ENCODE peak calls at places on chromosomes 5 and 9, in seven cellular contexts. Q is A549, N is Peyer's patch, C is heart left ventricle, K is body of pancreas, Y is uterus, D is esophagus squamous epithelium. L is an unnamed sample.
A peak's percentile ranks its signal among the peaks of the same experiment; 100 is the strongest.

GRCh38 chr5:76367623-76368366 is 35.3 kb upstream of the IQGAP2 start:
- DNase-seq in Q (peak; percentile 18), N (no peak), C (no peak), K (no peak), Y (no peak), D (no peak), L (no peak)

GRCh38 chr5:157520911-157521703 is 54.5 kb downstream of the ADAM19 start:
- DNase-seq in Q (peak; percentile 30), N (peak; percentile 37), C (peak; percentile 68), K (no peak), Y (peak; percentile 37), D (no peak), L (peak; percentile 66)

GRCh38 chr9:125742657-125743056 is 4.5 kb upstream of the PBX3 start:
- DNase-seq in Q (no peak), N (no peak), C (no peak), K (no peak), Y (no peak), D (no peak), L (no peak)

GRCh38 chr5:104189031-104189430 is 626.4 kb upstream of the NUDT12 start:
- DNase-seq in Q (no peak), N (no peak), C (no peak), K (no peak), Y (no peak), D (no peak), L (no peak)

GRCh38 chr5:164051745-164052144 is 546.3 kb downstream of the MAT2B start:
- DNase-seq in Q (no peak), N (no peak), C (no peak), K (no peak), Y (no peak), D (no peak), L (no peak)

GRCh38 chr9:120387257-120387999 is 192.5 kb downstream of the CDK5RAP2 start:
- DNase-seq in Q (no peak), N (no peak), C (no peak), K (no peak), Y (no peak), D (no peak), L (peak; percentile 76)

GRCh38 chr5:102651466-102651865 is 103.6 kb upstream of the PAM start:
- DNase-seq in Q (no peak), N (no peak), C (no peak), K (no peak), Y (no peak), D (no peak), L (no peak)

GRCh38 chr9:98222885-98223640 is 30.6 kb upstream of the CORO2A start:
- DNase-seq in Q (peak; percentile 79), N (no peak), C (no peak), K (no peak), Y (no peak), D (no peak), L (no peak)

GRCh38 chr9:137229903-137230719 is 590 bp upstream of the SLC34A3 start:
- DNase-seq in Q (no peak), N (no peak), C (no peak), K (no peak), Y (no peak), D (no peak), L (no peak)

GRCh38 chr9:137230720-137231207 is at the start of gene SLC34A3:
- DNase-seq in Q (no peak), N (no peak), C (no peak), K (no peak), Y (no peak), D (no peak), L (no peak)

GRCh38 chr9:137227853-137228514 is 682 bp downstream of the RNF224 start:
- DNase-seq in Q (no peak), N (no peak), C (no peak), K (no peak), Y (no peak), D (no peak), L (no peak)

GRCh38 chr9:137228515-137228967 is 1.2 kb downstream of the RNF224 start:
- DNase-seq in Q (no peak), N (no peak), C (no peak), K (no peak), Y (no peak), D (no peak), L (no peak)

DNA sequence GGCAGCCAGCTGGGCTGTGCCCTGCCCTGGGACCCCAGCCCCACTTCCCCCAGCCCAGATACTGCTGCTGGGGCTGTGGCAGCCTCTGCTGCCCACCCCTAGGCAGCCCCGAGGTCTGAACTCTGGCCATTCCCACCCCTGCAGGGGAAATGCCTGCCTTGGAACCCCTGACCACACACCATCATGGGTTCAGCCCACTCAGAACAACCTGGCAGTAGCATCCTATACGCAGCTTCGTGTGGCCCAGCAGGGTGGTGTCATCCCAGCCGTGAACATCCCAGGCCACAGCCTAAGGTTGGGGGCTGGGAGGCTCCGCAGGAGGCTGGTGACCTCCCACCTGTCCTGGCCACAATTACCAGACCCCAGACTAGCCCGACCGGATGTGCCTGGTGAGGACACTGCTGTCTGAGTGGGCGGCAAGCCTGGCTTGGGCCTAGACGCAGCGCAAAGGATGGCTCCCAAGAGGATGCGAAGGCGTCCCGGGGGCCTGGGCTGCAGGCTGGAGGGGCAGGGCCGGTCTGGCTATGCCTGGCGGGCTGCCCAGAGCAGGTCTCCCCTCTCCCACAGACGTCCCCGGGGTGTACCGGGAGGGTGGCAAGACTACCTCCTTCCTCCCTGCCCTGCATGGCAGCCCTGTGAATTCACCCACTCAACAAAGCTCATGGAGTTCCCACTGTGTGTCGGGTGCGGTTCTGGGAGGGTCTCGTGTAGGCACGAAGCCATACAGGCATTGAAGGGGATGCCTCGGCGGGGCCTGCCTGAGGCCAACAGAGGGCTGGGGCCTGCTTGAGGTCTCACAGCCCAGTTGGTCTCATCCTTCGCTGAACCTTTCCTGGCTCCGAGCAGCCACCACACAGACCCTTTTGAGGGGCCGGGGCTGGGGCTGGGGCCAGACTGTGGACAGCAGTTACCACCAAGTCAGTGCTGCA is 1.5 kb upstream of the SLC34A3 start:
- DNase-seq in Q (no peak), N (no peak), C (no peak), K (no peak), Y (no peak), D (no peak), L (no peak)
- H3K27ac ChIP-seq in Q (peak overlapping the region; percentile 27), N (no peak overlapping the region), C (no peak overlapping the region), K (no peak overlapping the region), Y (no peak overlapping the region), D (peak overlapping the region; percentile 97), L (no peak overlapping the region)

GRCh38 chr9:36896296-36896695 is 137.8 kb downstream of the PAX5 start:
- DNase-seq in Q (no peak), N (no peak), C (no peak), K (peak; percentile 13), Y (no peak), D (no peak), L (peak; percentile 8)

GRCh38 chr9:36893148-36893547 is 140.9 kb downstream of the PAX5 start:
- DNase-seq in Q (no peak), N (peak; percentile 9), C (no peak), K (peak; percentile 36), Y (no peak), D (no peak), L (no peak)

GRCh38 chr9:36893911-36894310 is 140.2 kb downstream of the PAX5 start:
- DNase-seq in Q (no peak), N (peak; percentile 41), C (no peak), K (peak; percentile 11), Y (no peak), D (no peak), L (peak; percentile 29)

GRCh38 chr9:36895744-36896260 is 138.3 kb downstream of the PAX5 start:
- DNase-seq in Q (no peak), N (no peak), C (no peak), K (peak; percentile 3), Y (no peak), D (no peak), L (peak; percentile 15)

DNA sequence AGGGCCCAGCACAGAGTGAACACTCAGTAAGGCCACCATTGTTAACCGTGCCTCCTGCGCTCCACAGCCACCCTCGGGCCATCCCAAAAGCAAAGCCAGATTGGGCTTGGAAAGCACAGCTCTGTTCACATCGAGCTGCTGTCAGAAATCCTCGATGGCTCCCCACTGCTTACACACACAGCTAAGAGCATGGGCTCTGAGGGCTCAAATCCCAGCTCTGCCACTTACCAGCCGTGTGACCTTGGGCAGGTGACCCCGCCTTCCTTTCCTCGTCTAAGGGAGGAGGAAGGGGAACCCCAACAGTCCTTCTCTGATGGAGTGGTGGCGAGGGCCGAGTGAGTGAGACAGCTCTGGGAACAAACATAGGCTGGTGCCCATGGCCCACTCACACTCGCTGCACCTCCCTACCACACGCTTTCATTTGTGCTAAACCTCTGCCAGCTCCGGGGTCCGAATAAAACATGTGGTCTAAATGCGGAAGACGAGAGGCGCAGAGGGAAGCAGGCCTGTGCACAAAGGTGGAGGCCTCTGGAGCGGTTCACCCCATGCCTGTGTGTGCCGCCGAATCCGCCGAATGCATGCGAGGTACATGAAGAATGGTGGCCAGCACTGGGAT is 139.3 kb downstream of the PAX5 start:
- DNase-seq in Q (no peak), N (no peak), C (no peak), K (no peak), Y (no peak), D (no peak), L (no peak)
- TF ChIP-seq POLR2A in Q (no peak), N (no peak), C (no peak), K (no peak), Y (no peak), D (no peak), L (no peak)

GRCh38 chr9:131732061-131732526 is 7.8 kb downstream of the RAPGEF1 start:
- DNase-seq in Q (no peak), N (peak; percentile 58), C (no peak), K (peak; percentile 30), Y (no peak), D (no peak), L (peak; percentile 83)

GRCh38 chr9:131732636-131733340 is 7.1 kb downstream of the RAPGEF1 start:
- DNase-seq in Q (no peak), N (peak; percentile 86), C (no peak), K (no peak), Y (no peak), D (no peak), L (no peak)

GRCh38 chr9:131733601-131734061 is 6.2 kb downstream of the RAPGEF1 start:
- DNase-seq in Q (peak; percentile 88), N (peak; percentile 74), C (no peak), K (peak; percentile 63), Y (no peak), D (no peak), L (no peak)

GRCh38 chr9:131728961-131729360 is 10.9 kb downstream of the RAPGEF1 start:
- DNase-seq in Q (no peak), N (peak; percentile 82), C (no peak), K (no peak), Y (no peak), D (no peak), L (no peak)

DNA sequence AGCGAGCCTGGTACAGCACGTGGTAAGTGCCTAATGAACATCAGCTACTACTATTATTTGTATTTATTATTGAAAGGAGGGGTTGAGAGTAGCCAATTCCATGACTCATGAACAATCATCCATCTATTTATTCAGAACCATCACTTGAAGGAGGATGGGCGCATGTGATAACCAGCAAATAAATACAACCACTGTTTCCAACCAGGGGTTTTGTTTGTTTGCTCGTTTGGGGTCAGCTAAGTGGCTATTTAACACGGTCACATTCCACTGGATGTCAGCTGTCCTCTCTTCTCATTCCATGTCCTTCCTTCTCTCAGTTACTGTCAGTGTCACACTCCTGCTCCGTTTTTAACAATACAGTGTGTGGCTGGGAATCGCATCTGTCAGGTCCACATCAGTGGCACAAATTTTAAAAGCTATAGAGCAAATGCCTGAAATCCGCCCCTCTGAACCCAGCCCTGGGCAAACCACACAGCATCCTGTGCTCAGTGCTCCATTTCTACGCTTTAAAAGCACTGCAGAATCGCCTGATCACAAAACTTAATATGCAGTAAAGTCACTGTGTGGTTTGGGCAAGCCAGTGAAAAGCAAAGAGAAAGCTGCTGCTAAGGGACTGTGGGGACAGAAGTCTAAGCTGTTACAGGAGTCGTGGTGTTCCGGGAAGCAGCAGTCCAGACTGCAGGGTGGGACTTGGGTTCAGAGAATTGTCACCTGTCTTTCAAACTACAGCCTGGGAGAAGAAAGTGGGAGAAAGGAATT is 8.5 kb downstream of the RAPGEF1 start:
- DNase-seq in Q (no peak), N (peak; percentile 67), C (no peak), K (no peak), Y (no peak), D (no peak), L (no peak)
- H3K4me3 ChIP-seq in Q (no peak overlapping the region), N (no peak overlapping the region), C (no peak overlapping the region), K (no peak overlapping the region), Y (no peak overlapping the region), D (no peak overlapping the region), L (no peak overlapping the region)

GRCh38 chr5:67310169-67310568 is 113.6 kb upstream of the CD180 start:
- DNase-seq in Q (no peak), N (no peak), C (no peak), K (no peak), Y (no peak), D (no peak), L (no peak)
- H3K27ac ChIP-seq in Q (no peak overlapping the region), N (no peak overlapping the region), C (no peak overlapping the region), K (no peak overlapping the region), Y (no peak overlapping the region), D (no peak overlapping the region), L (no peak overlapping the region)

L was measured in right lobe of liver.